ENCODE peak calls at places on chromosomes 7 and 10, in four cellular contexts. One of them, this sample, is unnamed.

GRCh38 chr7:98278936-98279335 is 2.5 kb upstream of the BRI3 start:
- DNase-seq in activated CD8-positive, alpha-beta T cell treated with anti-CD3 and anti-CD28 coated beads for 36 hours: no peak
- DNase-seq in AG09309: no peak
- DNase-seq in body of pancreas: peak
- DNase-seq in this sample: no peak

GRCh38 chr7:15544050-15544449 is 17.8 kb downstream of the AGMO start:
- DNase-seq in body of pancreas: no peak
- DNase-seq in AG09309: no peak
- DNase-seq in activated CD8-positive, alpha-beta T cell treated with anti-CD3 and anti-CD28 coated beads for 36 hours: no peak
- DNase-seq in this sample: no peak

GRCh38 chr7:11935905-11936304 is 103.9 kb upstream of the THSD7A start:
- DNase-seq in AG09309: no peak
- DNase-seq in body of pancreas: no peak
- DNase-seq in activated CD8-positive, alpha-beta T cell treated with anti-CD3 and anti-CD28 coated beads for 36 hours: no peak
- DNase-seq in this sample: no peak

GRCh38 chr7:138934861-138935260 is 46.3 kb downstream of the KIAA1549 start:
- DNase-seq in AG09309: no peak
- DNase-seq in activated CD8-positive, alpha-beta T cell treated with anti-CD3 and anti-CD28 coated beads for 36 hours: no peak
- DNase-seq in body of pancreas: no peak
- DNase-seq in this sample: no peak

GRCh38 chr10:9211228-9211627 is 1156.7 kb downstream of the GATA3 start:
- DNase-seq in body of pancreas: no peak
- DNase-seq in AG09309: no peak
- DNase-seq in activated CD8-positive, alpha-beta T cell treated with anti-CD3 and anti-CD28 coated beads for 36 hours: no peak
- DNase-seq in this sample: no peak

GRCh38 chr7:25179771-25180591 is 48.3 kb downstream of the NPVF start:
- DNase-seq in body of pancreas: peak
- DNase-seq in activated CD8-positive, alpha-beta T cell treated with anti-CD3 and anti-CD28 coated beads for 36 hours: peak
- DNase-seq in AG09309: peak
- DNase-seq in this sample: peak

GRCh38 chr7:231858-232246 is 39.5 kb downstream of the FAM20C start:
- DNase-seq in AG09309: no peak
- DNase-seq in activated CD8-positive, alpha-beta T cell treated with anti-CD3 and anti-CD28 coated beads for 36 hours: no peak
- DNase-seq in body of pancreas: no peak
- DNase-seq in this sample: no peak

GRCh38 chr7:22663319-22663718 is 63.7 kb upstream of the IL6 start:
- DNase-seq in activated CD8-positive, alpha-beta T cell treated with anti-CD3 and anti-CD28 coated beads for 36 hours: peak
- DNase-seq in body of pancreas: no peak
- DNase-seq in AG09309: peak
- DNase-seq in this sample: no peak

GRCh38 chr7:411677-412312 is 107.9 kb downstream of the PDGFA start:
- DNase-seq in activated CD8-positive, alpha-beta T cell treated with anti-CD3 and anti-CD28 coated beads for 36 hours: no peak
- DNase-seq in AG09309: no peak
- DNase-seq in body of pancreas: peak
- DNase-seq in this sample: no peak

GRCh38 chr7:76231583-76231982 is 29.9 kb downstream of the SRRM3 start:
- DNase-seq in body of pancreas: no peak
- DNase-seq in AG09309: no peak
- DNase-seq in activated CD8-positive, alpha-beta T cell treated with anti-CD3 and anti-CD28 coated beads for 36 hours: no peak
- DNase-seq in this sample: no peak

GRCh38 chr10:26555719-26556368 is 117.7 kb downstream of the APBB1IP start:
- DNase-seq in activated CD8-positive, alpha-beta T cell treated with anti-CD3 and anti-CD28 coated beads for 36 hours: no peak
- DNase-seq in body of pancreas: peak
- DNase-seq in AG09309: peak
- DNase-seq in this sample: peak

GRCh38 chr7:139079861-139080260 is 29.7 kb downstream of the ZC3HAV1 start:
- DNase-seq in body of pancreas: no peak
- DNase-seq in activated CD8-positive, alpha-beta T cell treated with anti-CD3 and anti-CD28 coated beads for 36 hours: no peak
- DNase-seq in AG09309: no peak
- DNase-seq in this sample: no peak

GRCh38 chr7:137648166-137648565 is 198.6 kb downstream of the DGKI start:
- DNase-seq in body of pancreas: no peak
- DNase-seq in activated CD8-positive, alpha-beta T cell treated with anti-CD3 and anti-CD28 coated beads for 36 hours: no peak
- DNase-seq in AG09309: no peak
- DNase-seq in this sample: no peak

GRCh38 chr10:61688551-61689308 is 26.0 kb downstream of the CABCOCO1 start:
- DNase-seq in AG09309: no peak
- DNase-seq in body of pancreas: no peak
- DNase-seq in activated CD8-positive, alpha-beta T cell treated with anti-CD3 and anti-CD28 coated beads for 36 hours: no peak
- DNase-seq in this sample: no peak

GRCh38 chr7:157404845-157405481 is 68.2 kb downstream of the DNAJB6 start:
- DNase-seq in activated CD8-positive, alpha-beta T cell treated with anti-CD3 and anti-CD28 coated beads for 36 hours: peak
- DNase-seq in AG09309: peak
- DNase-seq in body of pancreas: no peak
- DNase-seq in this sample: peak

GRCh38 chr10:49293208-49293603 is 5.8 kb upstream of the C10orf71 start:
- DNase-seq in AG09309: no peak
- DNase-seq in activated CD8-positive, alpha-beta T cell treated with anti-CD3 and anti-CD28 coated beads for 36 hours: no peak
- DNase-seq in body of pancreas: no peak
- DNase-seq in this sample: no peak

GRCh38 chr10:66455304-66455703 is 470.5 kb upstream of the LRRTM3 start:
- DNase-seq in body of pancreas: no peak
- DNase-seq in activated CD8-positive, alpha-beta T cell treated with anti-CD3 and anti-CD28 coated beads for 36 hours: no peak
- DNase-seq in AG09309: no peak
- DNase-seq in this sample: no peak

GRCh38 chr10:3067045-3067858 is at the start of gene PFKP:
- DNase-seq in activated CD8-positive, alpha-beta T cell treated with anti-CD3 and anti-CD28 coated beads for 36 hours: peak
- DNase-seq in body of pancreas: peak
- DNase-seq in AG09309: no peak
- DNase-seq in this sample: no peak

GRCh38 chr7:5479941-5480517 is 56.4 kb upstream of the TNRC18 start:
- DNase-seq in activated CD8-positive, alpha-beta T cell treated with anti-CD3 and anti-CD28 coated beads for 36 hours: no peak
- DNase-seq in AG09309: no peak
- DNase-seq in body of pancreas: no peak
- DNase-seq in this sample: no peak

GRCh38 chr7:90570373-90570959 is 25.7 kb upstream of the CDK14 start:
- DNase-seq in body of pancreas: no peak
- DNase-seq in activated CD8-positive, alpha-beta T cell treated with anti-CD3 and anti-CD28 coated beads for 36 hours: no peak
- DNase-seq in AG09309: no peak
- DNase-seq in this sample: no peak

GRCh38 chr7:106421181-106421762 is 136.5 kb upstream of the NAMPT start:
- DNase-seq in body of pancreas: peak
- DNase-seq in AG09309: peak
- DNase-seq in activated CD8-positive, alpha-beta T cell treated with anti-CD3 and anti-CD28 coated beads for 36 hours: no peak
- DNase-seq in this sample: peak

GRCh38 chr7:103637080-103637479 is 191.1 kb upstream of the SLC26A5 start:
- DNase-seq in AG09309: peak
- DNase-seq in body of pancreas: no peak
- DNase-seq in activated CD8-positive, alpha-beta T cell treated with anti-CD3 and anti-CD28 coated beads for 36 hours: no peak
- DNase-seq in this sample: peak

GRCh38 chr10:27944005-27944404 is 54.9 kb downstream of the ODAD2 start:
- DNase-seq in activated CD8-positive, alpha-beta T cell treated with anti-CD3 and anti-CD28 coated beads for 36 hours: no peak
- DNase-seq in AG09309: no peak
- DNase-seq in body of pancreas: no peak
- DNase-seq in this sample: no peak

GRCh38 chr10:17671307-17671706 is 27.4 kb downstream of the STAM start:
- DNase-seq in body of pancreas: no peak
- DNase-seq in activated CD8-positive, alpha-beta T cell treated with anti-CD3 and anti-CD28 coated beads for 36 hours: no peak
- DNase-seq in AG09309: no peak
- DNase-seq in this sample: no peak

GRCh38 chr7:8362723-8363369 is 70.6 kb upstream of the NXPH1 start:
- DNase-seq in body of pancreas: no peak
- DNase-seq in AG09309: no peak
- DNase-seq in activated CD8-positive, alpha-beta T cell treated with anti-CD3 and anti-CD28 coated beads for 36 hours: no peak
- DNase-seq in this sample: no peak

GRCh38 chr7:104231054-104232046 is 23.5 kb upstream of the ORC5 start:
- DNase-seq in AG09309: no peak
- DNase-seq in activated CD8-positive, alpha-beta T cell treated with anti-CD3 and anti-CD28 coated beads for 36 hours: peak
- DNase-seq in body of pancreas: peak
- DNase-seq in this sample: peak

GRCh38 chr7:142908921-142909870 is 23.7 kb upstream of the TRPV6 start:
- DNase-seq in activated CD8-positive, alpha-beta T cell treated with anti-CD3 and anti-CD28 coated beads for 36 hours: no peak
- DNase-seq in AG09309: no peak
- DNase-seq in body of pancreas: peak
- DNase-seq in this sample: no peak

GRCh38 chr10:108203905-108204527 is 1039.5 kb upstream of the SORCS1 start:
- DNase-seq in activated CD8-positive, alpha-beta T cell treated with anti-CD3 and anti-CD28 coated beads for 36 hours: no peak
- DNase-seq in body of pancreas: no peak
- DNase-seq in AG09309: no peak
- DNase-seq in this sample: no peak

DNA sequence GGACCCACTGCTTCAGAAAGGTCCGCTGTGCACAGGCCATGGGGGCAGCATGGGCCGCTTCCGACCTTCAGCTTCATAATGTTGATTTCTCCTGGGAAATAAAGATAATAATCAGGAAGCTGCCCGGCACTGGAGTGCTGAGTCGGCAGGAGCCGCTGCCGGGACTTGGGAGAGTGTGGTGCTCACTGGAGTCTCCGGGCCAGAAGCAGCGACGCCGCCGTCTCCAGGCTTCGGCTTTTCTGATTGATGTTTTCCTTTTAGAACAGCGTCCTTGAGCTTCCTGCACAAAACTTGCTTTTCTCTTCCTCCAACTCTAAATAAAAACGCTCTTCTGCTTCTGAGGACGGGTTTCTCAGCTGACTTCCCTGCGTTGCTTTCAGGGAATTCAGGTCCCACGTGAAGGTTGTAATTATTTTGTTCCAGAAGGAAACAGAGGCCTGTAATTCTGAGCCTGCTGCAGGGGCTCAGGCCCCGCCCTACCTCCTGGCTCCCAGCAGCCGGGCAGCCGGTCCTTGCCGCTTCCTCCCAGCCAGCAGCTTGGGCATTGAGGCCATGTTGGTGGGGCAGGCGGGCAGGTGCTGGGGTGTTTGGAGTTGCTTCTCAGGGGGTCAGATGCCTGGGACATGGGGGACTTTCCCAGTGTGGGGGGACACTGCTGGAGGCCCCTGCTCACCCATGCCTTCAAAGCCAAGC is 14.7 kb downstream of the PWWP2B start:
- DNase-seq in activated CD8-positive, alpha-beta T cell treated with anti-CD3 and anti-CD28 coated beads for 36 hours: no peak
- DNase-seq in AG09309: no peak
- DNase-seq in body of pancreas: peak
- DNase-seq in this sample: no peak
- TF ChIP-seq CTCF in activated CD8-positive, alpha-beta T cell treated with anti-CD3 and anti-CD28 coated beads for 36 hours: no peak
- TF ChIP-seq CTCF in AG09309: no peak
- TF ChIP-seq CTCF in body of pancreas: no peak
- TF ChIP-seq CTCF in this sample: no peak

GRCh38 chr7:131538071-131538790 is 18.2 kb downstream of the PODXL start:
- DNase-seq in activated CD8-positive, alpha-beta T cell treated with anti-CD3 and anti-CD28 coated beads for 36 hours: no peak
- DNase-seq in body of pancreas: no peak
- DNase-seq in AG09309: no peak
- DNase-seq in this sample: no peak

GRCh38 chr7:131543298-131543697 is 13.1 kb downstream of the PODXL start:
- DNase-seq in activated CD8-positive, alpha-beta T cell treated with anti-CD3 and anti-CD28 coated beads for 36 hours: no peak
- DNase-seq in body of pancreas: no peak
- DNase-seq in AG09309: no peak
- DNase-seq in this sample: no peak

GRCh38 chr7:131537581-131537980 is 18.8 kb downstream of the PODXL start:
- DNase-seq in body of pancreas: no peak
- DNase-seq in AG09309: no peak
- DNase-seq in activated CD8-positive, alpha-beta T cell treated with anti-CD3 and anti-CD28 coated beads for 36 hours: no peak
- DNase-seq in this sample: no peak

GRCh38 chr7:131538791-131539179 is 17.6 kb downstream of the PODXL start:
- DNase-seq in AG09309: no peak
- DNase-seq in body of pancreas: peak
- DNase-seq in activated CD8-positive, alpha-beta T cell treated with anti-CD3 and anti-CD28 coated beads for 36 hours: no peak
- DNase-seq in this sample: no peak

DNA sequence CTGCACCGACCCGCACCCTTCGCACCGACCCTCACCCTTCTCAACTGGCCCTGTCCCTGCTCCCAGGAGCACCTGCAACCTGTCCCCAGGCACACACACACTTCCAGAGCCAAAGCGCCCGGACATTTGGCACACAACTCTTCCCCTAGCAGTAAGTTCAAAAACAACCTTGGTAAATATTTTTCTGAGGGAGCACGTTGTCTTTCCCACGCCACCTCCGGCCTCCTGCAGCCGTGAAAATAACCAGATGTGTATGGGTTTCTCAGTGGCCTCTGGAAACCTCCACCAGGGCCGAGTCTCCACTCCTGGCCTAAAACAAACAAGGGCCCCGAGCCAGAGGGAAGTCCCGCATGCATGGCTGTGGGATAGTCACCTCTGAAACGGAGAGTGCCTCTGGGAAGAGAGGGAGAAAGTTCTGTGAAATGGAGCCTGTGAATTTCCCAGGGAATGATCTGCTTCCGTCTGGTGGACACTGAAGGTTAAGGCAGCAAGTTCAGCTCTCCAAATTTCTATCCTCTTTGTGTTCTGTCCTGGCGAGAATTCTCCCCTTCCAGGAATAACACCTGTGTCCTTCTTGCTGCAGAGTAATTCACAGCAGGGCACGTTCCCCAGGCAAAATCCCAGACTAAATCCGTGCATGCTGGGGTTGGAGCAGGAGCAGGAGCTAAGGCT is 15.8 kb downstream of the PODXL start:
- DNase-seq in activated CD8-positive, alpha-beta T cell treated with anti-CD3 and anti-CD28 coated beads for 36 hours: no peak
- DNase-seq in body of pancreas: peak
- DNase-seq in AG09309: no peak
- DNase-seq in this sample: no peak
- TF ChIP-seq CTCF in activated CD8-positive, alpha-beta T cell treated with anti-CD3 and anti-CD28 coated beads for 36 hours: no peak
- TF ChIP-seq CTCF in body of pancreas: no peak
- TF ChIP-seq CTCF in AG09309: no peak
- TF ChIP-seq CTCF in this sample: no peak

DNA sequence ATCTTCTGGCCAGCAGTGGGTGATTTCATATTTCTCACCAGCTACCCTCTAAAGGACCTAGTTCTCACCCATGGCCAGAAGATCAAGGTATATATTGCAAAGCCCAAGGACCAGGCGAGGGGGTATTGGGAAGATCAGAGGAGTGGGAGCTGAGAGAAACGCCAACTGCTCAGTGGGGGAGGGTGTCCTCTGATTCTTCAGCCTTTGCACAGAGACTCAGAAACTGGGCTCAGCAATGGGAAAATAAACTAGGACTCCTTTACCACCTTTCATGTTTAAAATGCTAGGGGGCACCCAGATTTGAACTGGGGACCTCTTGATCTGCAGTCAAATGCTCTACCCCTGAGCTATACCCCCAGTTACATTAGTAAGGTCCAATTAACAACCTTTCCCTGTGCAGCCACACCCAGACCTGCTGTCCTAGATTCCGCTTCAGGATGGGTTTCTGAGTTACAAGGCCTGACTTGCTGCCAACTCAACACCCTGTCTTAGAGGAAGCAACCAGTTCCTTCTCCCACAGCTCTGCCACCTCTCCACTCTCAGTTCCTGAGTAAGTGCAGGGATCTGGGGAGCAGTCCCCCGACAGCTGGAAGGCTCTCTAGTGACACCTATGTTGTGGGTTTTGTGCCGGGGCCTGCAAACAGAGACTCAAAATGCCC is 93.5 kb downstream of the ZNF783 start:
- DNase-seq in body of pancreas: no peak
- DNase-seq in AG09309: no peak
- DNase-seq in activated CD8-positive, alpha-beta T cell treated with anti-CD3 and anti-CD28 coated beads for 36 hours: peak
- DNase-seq in this sample: no peak
- TF ChIP-seq CTCF in body of pancreas: no peak
- TF ChIP-seq CTCF in AG09309: no peak
- TF ChIP-seq CTCF in activated CD8-positive, alpha-beta T cell treated with anti-CD3 and anti-CD28 coated beads for 36 hours: no peak
- TF ChIP-seq CTCF in this sample: no peak

GRCh38 chr7:47807756-47808155 is 140.5 kb downstream of the PKD1L1 start:
- DNase-seq in body of pancreas: no peak
- DNase-seq in AG09309: no peak
- DNase-seq in activated CD8-positive, alpha-beta T cell treated with anti-CD3 and anti-CD28 coated beads for 36 hours: peak
- DNase-seq in this sample: no peak
- TF ChIP-seq CTCF in body of pancreas: no peak
- TF ChIP-seq CTCF in AG09309: no peak
- TF ChIP-seq CTCF in activated CD8-positive, alpha-beta T cell treated with anti-CD3 and anti-CD28 coated beads for 36 hours: no peak
- TF ChIP-seq CTCF in this sample: no peak

This sample was measured in AG09319.